ENCODE peak calls at places on chromosome 17, in seven cellular contexts. C is GM23338, K is neural progenitor cell, B is hepatocyte, X is MM.1S, W is SK-N-SH, T is HCT116. U is an unnamed sample.

GRCh38 chr17:4968916-4969550 is 1.4 kb upstream of the SPAG7 start:
- DNase-seq in X (no peak), T (no peak), W (peak), B (peak), C (no peak), K (peak), U (peak)

GRCh38 chr17:18332909-18333489 is 17.9 kb downstream of the SMCR8 start:
- DNase-seq in C (no peak), X (peak), W (no peak), K (no peak), T (no peak), B (no peak), U (no peak)

GRCh38 chr17:74466111-74466784 is at the start of gene CD300A:
- DNase-seq in T (no peak), K (no peak), W (no peak), C (peak), X (no peak), B (no peak), U (no peak)

GRCh38 chr17:64032081-64032480 is 11.6 kb upstream of the ICAM2 start:
- DNase-seq in K (no peak), B (no peak), C (no peak), X (no peak), T (no peak), W (no peak), U (peak)

GRCh38 chr17:70352834-70353233 is 183.5 kb downstream of the KCNJ2 start:
- DNase-seq in K (no peak), W (no peak), X (no peak), B (no peak), T (no peak), C (no peak), U (no peak)

GRCh38 chr17:19024101-19025078 is 19.8 kb upstream of the FAM83G start:
- DNase-seq in C (no peak), K (no peak), X (no peak), T (no peak), W (no peak), B (no peak), U (peak)

GRCh38 chr17:6453279-6454024 is 9.2 kb downstream of the PIMREG start:
- DNase-seq in C (no peak), W (peak), X (no peak), K (no peak), B (no peak), T (no peak), U (no peak)

GRCh38 chr17:59793249-59793648 is 85.8 kb downstream of the VMP1 start:
- DNase-seq in B (no peak), X (no peak), C (no peak), W (no peak), K (no peak), T (no peak), U (no peak)

GRCh38 chr17:35942588-35943186 is 826 bp downstream of the LYZL6 start:
- DNase-seq in K (no peak), C (no peak), T (no peak), B (peak), W (no peak), X (no peak), U (no peak)

GRCh38 chr17:28724500-28725165 is 1.4 kb downstream of the TLCD1 start:
- DNase-seq in X (no peak), W (no peak), T (no peak), C (peak), B (no peak), K (no peak), U (no peak)

GRCh38 chr17:20961551-20961950 is 81.3 kb downstream of the USP22 start:
- DNase-seq in B (no peak), C (no peak), K (no peak), X (no peak), T (no peak), W (no peak), U (no peak)
- TF ChIP-seq CTCF in B (no peak), C (no peak), K (no peak), X (no peak), T (no peak), W (no peak), U (no peak)

GRCh38 chr17:38511126-38512108 is 83.2 kb downstream of the ARHGAP23 start:
- DNase-seq in K (no peak), T (no peak), X (no peak), W (no peak), B (no peak), C (peak), U (no peak)
- TF ChIP-seq EZH2phosphoT487 in K (no peak), T (no peak), X (no peak), W (no peak), B (no peak), C (no peak), U (no peak)

GRCh38 chr17:67246398-67246647 is 1.3 kb upstream of the HELZ start:
- DNase-seq in C (no peak), X (no peak), B (no peak), W (peak), K (no peak), T (no peak), U (no peak)
- TF ChIP-seq CTCF in C (no peak), X (no peak), B (no peak), W (no peak), K (no peak), T (no peak), U (no peak)

DNA sequence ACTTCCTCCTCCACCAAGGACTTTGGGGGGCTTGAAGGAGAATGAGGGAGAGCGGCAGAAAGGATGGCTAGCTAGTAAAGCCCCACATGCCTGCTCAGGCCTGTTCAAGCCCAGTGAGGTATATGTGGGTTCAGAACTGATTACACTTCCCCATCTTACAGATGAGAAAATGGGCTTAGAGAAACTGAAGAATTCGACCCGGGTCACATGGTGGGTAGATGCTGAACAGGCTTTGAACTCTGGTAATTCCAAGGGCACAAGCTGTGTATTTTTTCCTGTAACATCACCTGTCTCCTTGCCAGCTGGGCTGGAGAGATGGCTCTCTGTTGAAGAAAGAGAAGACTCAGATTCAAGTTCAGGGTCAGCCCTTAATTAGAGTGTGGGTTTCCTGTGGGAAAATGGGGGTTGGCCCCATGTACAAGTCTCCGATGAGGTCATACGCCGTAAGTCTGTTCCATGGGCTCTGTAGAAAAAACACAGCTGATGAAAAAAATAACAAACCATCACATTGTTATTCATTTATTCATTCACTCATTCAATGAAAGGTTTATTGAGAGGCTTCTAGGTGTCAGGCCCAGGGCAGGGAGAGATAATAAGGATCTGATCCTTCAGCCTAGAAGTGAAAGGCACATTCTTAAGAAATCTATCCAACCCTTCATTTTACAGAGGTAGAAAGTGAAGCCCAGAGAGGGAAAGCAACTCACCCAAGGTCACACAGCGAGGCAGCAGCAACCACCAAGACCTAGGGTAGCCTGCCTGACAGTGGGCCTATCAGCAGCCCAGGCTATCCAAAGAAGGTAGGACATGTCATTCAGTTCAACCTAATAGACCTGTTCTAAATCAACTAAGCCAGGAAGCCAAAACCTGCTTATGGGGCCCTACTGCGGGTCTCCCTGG is 482.8 kb downstream of the SOX9 start:
- DNase-seq in W (no peak), B (no peak), T (no peak), C (no peak), X (peak), K (no peak), U (no peak)
- TF ChIP-seq EZH2phosphoT487 in W (no peak), B (no peak), T (no peak), C (no peak), X (no peak), K (no peak), U (no peak)

U was measured in PC-3.